ENCODE peak calls at places on chromosomes 12 and 14, in eight cellular contexts. H is body of pancreas, X is tibial artery, S is Peyer's patch, J is WERI-Rb-1, A is uterus, Y is upper lobe of right lung, K is left ventricle myocardium inferior. F is an unnamed sample. For H3K9me3, the result is how much of the 10 kb centered on the place peaks cover.

GRCh38 chr12:73599268-73599667 is 938.4 kb upstream of the ATXN7L3B start:
- DNase-seq in H (no peak), X (no peak), S (no peak), J (no peak), A (no peak), Y (no peak), K (no peak), F (no peak)

GRCh38 chr12:107642240-107642639 is 43.4 kb upstream of the PWP1 start:
- DNase-seq in H (no peak), X (no peak), S (no peak), J (no peak), A (no peak), Y (no peak), K (no peak), F (no peak)

GRCh38 chr12:82099216-82099615 is 259.0 kb downstream of the CCDC59 start:
- DNase-seq in H (no peak), X (no peak), S (no peak), J (no peak), A (no peak), Y (no peak), K (no peak), F (no peak)

GRCh38 chr12:124577374-124577773 is 10.0 kb upstream of the NCOR2 start:
- DNase-seq in H (no peak), X (no peak), S (no peak), J (no peak), A (no peak), Y (no peak), K (no peak), F (no peak)

GRCh38 chr12:90543393-90543792 is 411.6 kb downstream of the CCER1 start:
- DNase-seq in H (no peak), X (no peak), S (no peak), J (no peak), A (no peak), Y (no peak), K (no peak), F (no peak)

GRCh38 chr12:88339254-88339949 is 197.3 kb downstream of the TMTC3 start:
- DNase-seq in H (no peak), X (no peak), S (no peak), J (no peak), A (no peak), Y (no peak), K (no peak), F (no peak)

GRCh38 chr12:14841761-14842160 is 1.6 kb downstream of the ART4 start:
- DNase-seq in H (peak), X (peak), S (no peak), J (no peak), A (peak), Y (no peak), K (peak), F (no peak)

GRCh38 chr14:89721991-89722390 is 232.5 kb downstream of the EFCAB11 start:
- DNase-seq in H (no peak), X (no peak), S (peak), J (no peak), A (no peak), Y (no peak), K (no peak), F (no peak)

GRCh38 chr14:51527073-51527472 is 124.6 kb upstream of the FRMD6 start:
- DNase-seq in H (no peak), X (no peak), S (no peak), J (no peak), A (no peak), Y (no peak), K (no peak), F (no peak)

GRCh38 chr12:108313609-108314331 is 25.3 kb downstream of the CMKLR1 start:
- DNase-seq in H (no peak), X (no peak), S (peak), J (no peak), A (no peak), Y (peak), K (no peak), F (peak)

GRCh38 chr14:95526483-95527391 is 8.1 kb upstream of the GLRX5 start:
- DNase-seq in H (no peak), X (no peak), S (peak), J (no peak), A (no peak), Y (no peak), K (no peak), F (no peak)

GRCh38 chr12:28424965-28425364 is 234.7 kb downstream of the CCDC91 start:
- DNase-seq in H (peak), X (no peak), S (no peak), J (no peak), A (no peak), Y (no peak), K (peak), F (no peak)

GRCh38 chr14:105485720-105486332 is 860 bp upstream of the CRIP1 start:
- DNase-seq in H (no peak), X (no peak), S (peak), J (peak), A (no peak), Y (no peak), K (peak), F (peak)
- H3K27ac ChIP-seq in H (no peak), X (peak), S (peak), J (peak), A (peak), Y (peak), K (peak), F (peak)

GRCh38 chr12:34356233-34356987 is 334.1 kb downstream of the ALG10 start:
- DNase-seq in H (no peak), X (no peak), S (no peak), J (no peak), A (no peak), Y (no peak), K (no peak), F (no peak)

GRCh38 chr12:34363050-34363673 is 340.9 kb downstream of the ALG10 start:
- DNase-seq in H (no peak), X (no peak), S (no peak), J (no peak), A (no peak), Y (no peak), K (no peak), F (no peak)

GRCh38 chr12:34357791-34358190 is 335.5 kb downstream of the ALG10 start:
- DNase-seq in H (no peak), X (no peak), S (no peak), J (no peak), A (no peak), Y (no peak), K (no peak), F (no peak)

GRCh38 chr12:34358198-34358597 is 335.9 kb downstream of the ALG10 start:
- DNase-seq in H (no peak), X (no peak), S (no peak), J (no peak), A (no peak), Y (no peak), K (no peak), F (no peak)

DNA sequence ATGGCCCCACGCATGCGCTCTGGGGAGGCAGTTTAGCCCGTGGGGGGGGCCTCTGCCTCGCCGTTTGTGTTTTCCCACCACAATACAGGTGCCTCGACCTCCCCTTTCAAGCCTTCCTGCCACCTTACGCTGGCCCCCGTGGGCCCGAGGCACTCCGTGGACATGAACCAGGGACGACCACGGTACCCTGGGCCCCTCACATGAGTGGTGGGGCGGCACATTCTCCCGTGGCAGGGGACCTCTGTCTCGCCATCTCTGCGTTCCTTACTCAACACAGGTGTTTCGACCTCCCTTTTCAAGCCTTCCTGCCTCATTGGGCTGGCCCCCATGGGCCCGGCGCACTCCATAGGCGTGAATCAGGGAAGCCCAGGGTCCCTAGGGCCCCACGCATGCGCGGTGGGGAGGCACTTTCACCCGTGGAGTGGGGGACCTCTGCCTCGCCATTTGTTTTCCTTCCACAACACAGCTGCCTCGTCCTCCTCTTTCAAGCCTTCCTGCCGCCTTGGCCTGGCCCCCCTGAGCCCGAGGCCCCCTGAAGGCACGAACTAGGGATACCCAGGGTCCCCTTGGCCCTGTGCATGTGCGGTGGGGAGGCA is 339.5 kb downstream of the ALG10 start:
- DNase-seq in H (no peak), X (no peak), S (no peak), J (no peak), A (no peak), Y (no peak), K (no peak), F (no peak)
- H3K9me3 ChIP-seq in H (under half), X (under half), S (under half), J (under half), A (under half), Y (under half), K (half or more), F (under half)

GRCh38 chr12:122871851-122872785 is 23.8 kb downstream of the VPS37B start:
- DNase-seq in H (no peak), X (peak), S (peak), J (peak), A (peak), Y (no peak), K (peak), F (peak)
- H3K4me3 ChIP-seq in H (no peak), X (peak), S (peak), J (no peak), A (peak), Y (peak), K (peak), F (peak)

GRCh38 chr12:110688446-110689001 is 391 bp downstream of the HVCN1 start:
- DNase-seq in H (no peak), X (no peak), S (no peak), J (no peak), A (no peak), Y (no peak), K (no peak), F (no peak)
- H3K27ac ChIP-seq in H (peak), X (peak), S (peak), J (no peak), A (peak), Y (peak), K (peak), F (peak)

GRCh38 chr12:132952371-132953162 is 3.5 kb downstream of the ZNF605 start:
- DNase-seq in H (no peak), X (no peak), S (peak), J (no peak), A (no peak), Y (no peak), K (no peak), F (no peak)
- H3K9me3 ChIP-seq in H (under half), X (under half), S (under half), J (under half), A (under half), Y (under half), K (half or more), F (under half)

DNA sequence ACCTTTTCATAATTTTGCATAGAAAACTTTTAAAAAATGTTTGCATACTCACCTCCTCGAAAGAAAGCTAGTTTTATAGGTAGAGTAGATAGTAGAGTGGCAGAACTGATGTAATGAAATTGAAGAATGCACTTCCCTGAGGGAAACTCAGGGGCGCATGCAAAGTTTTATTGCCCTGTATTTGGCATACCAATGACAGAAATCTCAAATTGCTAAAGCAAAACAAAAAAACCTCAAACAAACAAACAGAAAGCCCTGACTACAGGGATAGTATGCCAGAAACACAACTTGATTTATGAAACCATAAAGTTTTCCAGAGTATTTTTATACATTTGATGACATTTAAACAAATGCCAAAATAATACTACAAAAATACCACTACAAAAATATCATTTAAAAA is 1.8 kb downstream of the RASSF9 start:
- DNase-seq in H (no peak), X (no peak), S (no peak), J (no peak), A (no peak), Y (no peak), K (no peak), F (no peak)
- H3K4me3 ChIP-seq in H (no peak), X (peak), S (no peak), J (no peak), A (peak), Y (peak), K (peak), F (no peak)

DNA sequence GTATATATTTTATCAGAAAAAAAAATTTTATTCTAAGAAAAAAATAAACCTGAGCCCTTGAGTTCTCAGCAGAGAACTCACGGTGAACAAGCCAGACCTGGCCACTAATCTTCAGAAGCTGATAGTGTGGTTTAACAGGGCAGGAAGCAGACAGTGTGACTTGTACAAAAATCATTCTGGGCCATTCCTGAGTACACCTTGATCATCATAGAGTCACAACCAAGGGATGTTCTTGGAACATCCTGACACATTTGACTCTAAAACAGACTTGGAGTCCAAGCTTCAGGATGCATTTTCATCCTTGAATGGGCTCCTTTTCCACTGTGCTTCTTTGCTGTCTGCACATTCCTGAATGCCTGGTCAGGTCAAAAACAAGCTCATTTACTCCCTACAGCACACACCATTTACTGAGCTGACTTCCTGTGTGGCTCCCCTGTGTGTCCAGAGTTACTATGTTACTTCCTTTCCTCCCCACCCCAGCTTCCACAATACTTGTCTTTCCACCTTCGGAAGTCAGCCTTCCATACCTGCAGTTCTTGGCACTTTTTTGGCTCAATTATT is 112.0 kb downstream of the ANO6 start:
- DNase-seq in H (no peak), X (no peak), S (no peak), J (no peak), A (no peak), Y (no peak), K (no peak), F (no peak)
- H3K27ac ChIP-seq in H (no peak), X (no peak), S (no peak), J (no peak), A (peak), Y (no peak), K (no peak), F (no peak)